ENCODE peak calls at places on chromosomes 11 and 22, in four cellular contexts. E, J, W and F are unnamed samples.

GRCh38 chr11:103091024-103091423 is 936 bp downstream of the DCUN1D5 start:
- DNase-seq in J (no peak), E (no peak), W (no peak), F (peak)

GRCh38 chr22:38943882-38944281 is 13.5 kb upstream of the APOBEC3A start:
- DNase-seq in J (no peak), E (no peak), W (no peak), F (no peak)

GRCh38 chr11:65856689-65857499 is 1.1 kb downstream of the CFL1 start:
- DNase-seq in W (peak), J (no peak), E (no peak), F (peak)

GRCh38 chr11:95231881-95232605 is 1.0 kb upstream of the SESN3 start:
- DNase-seq in W (peak), E (no peak), J (no peak), F (peak)

GRCh38 chr11:43904737-43905515 is 24.3 kb downstream of the ALKBH3 start:
- DNase-seq in E (no peak), J (no peak), W (no peak), F (no peak)

GRCh38 chr11:3178349-3178748 is 13.2 kb upstream of the OSBPL5 start:
- DNase-seq in J (no peak), W (no peak), E (no peak), F (no peak)

GRCh38 chr11:92224394-92225205 is at the start of gene FAT3:
- DNase-seq in E (no peak), J (no peak), W (peak), F (peak)

GRCh38 chr11:97751405-97751804 is 1269.3 kb upstream of the CNTN5 start:
- DNase-seq in E (no peak), W (no peak), J (no peak), F (no peak)

GRCh38 chr11:74989269-74989655 is 529 bp downstream of the NEU3 start:
- DNase-seq in J (no peak), W (no peak), E (no peak), F (no peak)

GRCh38 chr11:36377759-36378553 is 81.9 kb downstream of the PRR5L start:
- DNase-seq in W (no peak), J (no peak), E (no peak), F (no peak)

GRCh38 chr11:18495703-18496102 is 31.0 kb downstream of the TSG101 start:
- DNase-seq in W (no peak), E (no peak), J (no peak), F (no peak)

GRCh38 chr22:27740192-27740748 is 61.3 kb downstream of the MN1 start:
- DNase-seq in J (no peak), E (no peak), W (no peak), F (no peak)

GRCh38 chr22:37244114-37244921 is at the start of gene RAC2:
- DNase-seq in J (no peak), E (peak), W (peak), F (peak)

GRCh38 chr11:111098091-111098490 is 147.4 kb upstream of the POU2AF2 start:
- DNase-seq in W (no peak), E (no peak), J (no peak), F (no peak)

GRCh38 chr11:64469288-64469687 is 110.3 kb downstream of the RPS6KA4 start:
- DNase-seq in E (no peak), J (no peak), W (no peak), F (no peak)

GRCh38 chr11:762421-763072 is 14.7 kb downstream of the GATD1 start:
- DNase-seq in J (no peak), E (peak), W (peak), F (no peak)
- TF ChIP-seq CTCF in J (peak), E (peak), W (peak), F (no peak)

GRCh38 chr11:73330569-73331093 is 22.6 kb downstream of the ARHGEF17 start:
- DNase-seq in E (no peak), J (no peak), W (peak), F (peak)
- TF ChIP-seq CTCF in E (peak), J (no peak), W (no peak), F (peak)

GRCh38 chr22:21657361-21658118 is 8.3 kb upstream of the PPIL2 start:
- DNase-seq in W (peak), J (no peak), E (peak), F (peak)
- TF ChIP-seq CTCF in W (peak), J (no peak), E (peak), F (peak)

GRCh38 chr11:68750197-68750987 is 928 bp downstream of the TESMIN start:
- DNase-seq in J (no peak), E (no peak), W (peak), F (peak)

GRCh38 chr11:68750988-68751325 is 363 bp downstream of the TESMIN start:
- DNase-seq in E (no peak), J (no peak), W (no peak), F (no peak)

GRCh38 chr11:68751331-68751856 is at the start of gene TESMIN:
- DNase-seq in J (peak), W (peak), E (peak), F (peak)

GRCh38 chr11:68756171-68756766 is 4.9 kb upstream of the TESMIN start:
- DNase-seq in J (no peak), E (no peak), W (no peak), F (no peak)

DNA sequence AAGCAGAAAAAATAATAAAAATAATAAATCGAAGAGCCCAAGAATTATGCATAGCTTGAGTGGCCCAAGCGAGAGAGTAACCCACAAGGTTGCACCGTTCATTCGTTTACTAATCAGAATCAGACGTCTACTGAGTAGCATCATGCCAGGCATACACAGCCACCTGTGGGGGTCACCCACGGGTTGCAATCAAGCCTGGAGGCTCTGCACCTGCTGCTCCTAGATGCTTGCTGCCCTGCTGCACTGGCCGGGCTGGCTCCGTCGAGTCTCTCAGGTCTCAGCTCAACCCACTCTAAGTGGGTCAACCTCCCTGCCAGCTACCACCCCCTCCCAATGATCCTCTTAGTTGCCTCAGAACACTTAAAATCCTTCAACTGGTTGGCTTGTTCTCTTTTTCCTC is 2.0 kb upstream of the TESMIN start:
- DNase-seq in W (no peak), J (no peak), E (no peak), F (no peak)
- TF ChIP-seq CTCF in W (no peak), J (no peak), E (no peak), F (no peak)